ENCODE peak calls at places on chromosomes 7 and 10, in nine cellular contexts. One of them, this sample, is unnamed.

GRCh38 chr7:32881074-32881982 is 10.2 kb downstream of the KBTBD2 start:
- DNase-seq in OCI-LY7: no peak
- DNase-seq in stomach: no peak
- DNase-seq in NB4: peak
- DNase-seq in NCI-H1436: no peak
- DNase-seq in bronchial epithelial cell: no peak
- DNase-seq in left ventricle myocardium inferior: no peak
- DNase-seq in dermis microvascular lymphatic vessel endothelial cell: no peak
- DNase-seq in ecto neural progenitor cell: no peak
- DNase-seq in this sample: no peak

GRCh38 chr7:73612598-73613269 is 11.6 kb downstream of the MLXIPL start:
- DNase-seq in OCI-LY7: no peak
- DNase-seq in stomach: peak
- DNase-seq in NB4: peak
- DNase-seq in NCI-H1436: no peak
- DNase-seq in bronchial epithelial cell: peak
- DNase-seq in left ventricle myocardium inferior: no peak
- DNase-seq in dermis microvascular lymphatic vessel endothelial cell: no peak
- DNase-seq in ecto neural progenitor cell: peak
- DNase-seq in this sample: no peak

GRCh38 chr7:15832996-15833395 is 146.5 kb upstream of the MEOX2 start:
- DNase-seq in OCI-LY7: no peak
- DNase-seq in stomach: no peak
- DNase-seq in NB4: no peak
- DNase-seq in NCI-H1436: no peak
- DNase-seq in bronchial epithelial cell: no peak
- DNase-seq in left ventricle myocardium inferior: peak
- DNase-seq in dermis microvascular lymphatic vessel endothelial cell: no peak
- DNase-seq in ecto neural progenitor cell: no peak
- DNase-seq in this sample: peak

GRCh38 chr10:77675347-77675746 is 37.7 kb upstream of the KCNMA1 start:
- DNase-seq in OCI-LY7: no peak
- DNase-seq in stomach: no peak
- DNase-seq in NB4: peak
- DNase-seq in NCI-H1436: no peak
- DNase-seq in bronchial epithelial cell: no peak
- DNase-seq in left ventricle myocardium inferior: no peak
- DNase-seq in dermis microvascular lymphatic vessel endothelial cell: no peak
- DNase-seq in ecto neural progenitor cell: no peak
- DNase-seq in this sample: no peak

GRCh38 chr7:11665381-11665780 is 166.6 kb downstream of the THSD7A start:
- DNase-seq in OCI-LY7: no peak
- DNase-seq in stomach: no peak
- DNase-seq in NB4: no peak
- DNase-seq in NCI-H1436: peak
- DNase-seq in bronchial epithelial cell: no peak
- DNase-seq in left ventricle myocardium inferior: no peak
- DNase-seq in dermis microvascular lymphatic vessel endothelial cell: no peak
- DNase-seq in ecto neural progenitor cell: no peak
- DNase-seq in this sample: peak

GRCh38 chr10:132762267-132762666 is 23.7 kb downstream of the NKX6-2 start:
- DNase-seq in OCI-LY7: no peak
- DNase-seq in stomach: no peak
- DNase-seq in NB4: no peak
- DNase-seq in NCI-H1436: no peak
- DNase-seq in bronchial epithelial cell: no peak
- DNase-seq in left ventricle myocardium inferior: no peak
- DNase-seq in dermis microvascular lymphatic vessel endothelial cell: no peak
- DNase-seq in ecto neural progenitor cell: no peak
- DNase-seq in this sample: no peak

GRCh38 chr10:11705687-11706086 is 36.5 kb upstream of the ECHDC3 start:
- DNase-seq in OCI-LY7: no peak
- DNase-seq in stomach: no peak
- DNase-seq in NB4: no peak
- DNase-seq in NCI-H1436: no peak
- DNase-seq in bronchial epithelial cell: no peak
- DNase-seq in left ventricle myocardium inferior: no peak
- DNase-seq in dermis microvascular lymphatic vessel endothelial cell: no peak
- DNase-seq in ecto neural progenitor cell: no peak
- DNase-seq in this sample: no peak

GRCh38 chr7:64888561-64888900 is 14.5 kb upstream of the ZNF273 start:
- DNase-seq in OCI-LY7: no peak
- DNase-seq in stomach: peak
- DNase-seq in NB4: no peak
- DNase-seq in NCI-H1436: no peak
- DNase-seq in bronchial epithelial cell: no peak
- DNase-seq in left ventricle myocardium inferior: no peak
- DNase-seq in dermis microvascular lymphatic vessel endothelial cell: no peak
- DNase-seq in ecto neural progenitor cell: no peak
- DNase-seq in this sample: no peak

GRCh38 chr10:110710621-110711020 is 66.5 kb downstream of the RBM20 start:
- DNase-seq in OCI-LY7: no peak
- DNase-seq in stomach: no peak
- DNase-seq in NB4: no peak
- DNase-seq in NCI-H1436: no peak
- DNase-seq in bronchial epithelial cell: no peak
- DNase-seq in left ventricle myocardium inferior: no peak
- DNase-seq in dermis microvascular lymphatic vessel endothelial cell: no peak
- DNase-seq in ecto neural progenitor cell: no peak
- DNase-seq in this sample: no peak

GRCh38 chr10:55852850-55853249 is 508.2 kb downstream of the ZWINT start:
- DNase-seq in OCI-LY7: no peak
- DNase-seq in stomach: no peak
- DNase-seq in NB4: no peak
- DNase-seq in NCI-H1436: no peak
- DNase-seq in bronchial epithelial cell: no peak
- DNase-seq in left ventricle myocardium inferior: no peak
- DNase-seq in dermis microvascular lymphatic vessel endothelial cell: no peak
- DNase-seq in ecto neural progenitor cell: no peak
- DNase-seq in this sample: peak

GRCh38 chr7:51006483-51007235 is 224.0 kb upstream of the GRB10 start:
- DNase-seq in OCI-LY7: no peak
- DNase-seq in stomach: no peak
- DNase-seq in NB4: no peak
- DNase-seq in NCI-H1436: no peak
- DNase-seq in bronchial epithelial cell: no peak
- DNase-seq in left ventricle myocardium inferior: no peak
- DNase-seq in dermis microvascular lymphatic vessel endothelial cell: no peak
- DNase-seq in ecto neural progenitor cell: no peak
- DNase-seq in this sample: no peak

GRCh38 chr7:99384523-99384922 is 10.0 kb downstream of the ARPC1B start:
- DNase-seq in OCI-LY7: no peak
- DNase-seq in stomach: no peak
- DNase-seq in NB4: no peak
- DNase-seq in NCI-H1436: no peak
- DNase-seq in bronchial epithelial cell: no peak
- DNase-seq in left ventricle myocardium inferior: no peak
- DNase-seq in dermis microvascular lymphatic vessel endothelial cell: no peak
- DNase-seq in ecto neural progenitor cell: no peak
- DNase-seq in this sample: no peak

GRCh38 chr7:102061981-102062390 is 224.7 kb upstream of the SH2B2 start:
- DNase-seq in OCI-LY7: peak
- DNase-seq in stomach: no peak
- DNase-seq in NB4: peak
- DNase-seq in NCI-H1436: no peak
- DNase-seq in bronchial epithelial cell: no peak
- DNase-seq in left ventricle myocardium inferior: no peak
- DNase-seq in dermis microvascular lymphatic vessel endothelial cell: no peak
- DNase-seq in ecto neural progenitor cell: no peak
- DNase-seq in this sample: no peak

GRCh38 chr10:1102836-1103235 is 46.7 kb downstream of the WDR37 start:
- DNase-seq in OCI-LY7: no peak
- DNase-seq in stomach: no peak
- DNase-seq in NB4: no peak
- DNase-seq in NCI-H1436: no peak
- DNase-seq in bronchial epithelial cell: peak
- DNase-seq in left ventricle myocardium inferior: no peak
- DNase-seq in dermis microvascular lymphatic vessel endothelial cell: no peak
- DNase-seq in ecto neural progenitor cell: no peak
- DNase-seq in this sample: no peak

GRCh38 chr7:38321515-38321944 is 48.1 kb upstream of the TARP start:
- DNase-seq in OCI-LY7: no peak
- DNase-seq in stomach: no peak
- DNase-seq in NB4: peak
- DNase-seq in NCI-H1436: no peak
- DNase-seq in bronchial epithelial cell: peak
- DNase-seq in left ventricle myocardium inferior: no peak
- DNase-seq in dermis microvascular lymphatic vessel endothelial cell: no peak
- DNase-seq in ecto neural progenitor cell: no peak
- DNase-seq in this sample: no peak

GRCh38 chr7:102291056-102291915 is 4.6 kb downstream of the SH2B2 start:
- DNase-seq in OCI-LY7: peak
- DNase-seq in stomach: no peak
- DNase-seq in NB4: no peak
- DNase-seq in NCI-H1436: no peak
- DNase-seq in bronchial epithelial cell: peak
- DNase-seq in left ventricle myocardium inferior: no peak
- DNase-seq in dermis microvascular lymphatic vessel endothelial cell: no peak
- DNase-seq in ecto neural progenitor cell: no peak
- DNase-seq in this sample: no peak

GRCh38 chr10:63217120-63217605 is 84.0 kb downstream of the NRBF2 start:
- DNase-seq in OCI-LY7: peak
- DNase-seq in stomach: no peak
- DNase-seq in NB4: peak
- DNase-seq in NCI-H1436: peak
- DNase-seq in bronchial epithelial cell: peak
- DNase-seq in left ventricle myocardium inferior: no peak
- DNase-seq in dermis microvascular lymphatic vessel endothelial cell: peak
- DNase-seq in ecto neural progenitor cell: no peak
- DNase-seq in this sample: no peak

GRCh38 chr10:110279062-110279986 is 25.4 kb downstream of the SMNDC1 start:
- DNase-seq in OCI-LY7: peak
- DNase-seq in stomach: peak
- DNase-seq in NB4: peak
- DNase-seq in NCI-H1436: peak
- DNase-seq in bronchial epithelial cell: peak
- DNase-seq in left ventricle myocardium inferior: no peak
- DNase-seq in dermis microvascular lymphatic vessel endothelial cell: peak
- DNase-seq in ecto neural progenitor cell: no peak
- DNase-seq in this sample: peak

GRCh38 chr10:125029584-125030242 is 87.8 kb downstream of the ZRANB1 start:
- DNase-seq in OCI-LY7: no peak
- DNase-seq in stomach: no peak
- DNase-seq in NB4: no peak
- DNase-seq in NCI-H1436: no peak
- DNase-seq in bronchial epithelial cell: peak
- DNase-seq in left ventricle myocardium inferior: no peak
- DNase-seq in dermis microvascular lymphatic vessel endothelial cell: no peak
- DNase-seq in ecto neural progenitor cell: no peak
- DNase-seq in this sample: no peak

GRCh38 chr7:131250331-131250730 is 77.3 kb upstream of the MKLN1 start:
- DNase-seq in OCI-LY7: no peak
- DNase-seq in stomach: no peak
- DNase-seq in NB4: no peak
- DNase-seq in NCI-H1436: no peak
- DNase-seq in bronchial epithelial cell: no peak
- DNase-seq in left ventricle myocardium inferior: no peak
- DNase-seq in dermis microvascular lymphatic vessel endothelial cell: no peak
- DNase-seq in ecto neural progenitor cell: no peak
- DNase-seq in this sample: no peak

GRCh38 chr7:47967123-47967522 is 12.3 kb downstream of the HUS1 start:
- DNase-seq in OCI-LY7: no peak
- DNase-seq in stomach: no peak
- DNase-seq in NB4: no peak
- DNase-seq in NCI-H1436: no peak
- DNase-seq in bronchial epithelial cell: no peak
- DNase-seq in left ventricle myocardium inferior: peak
- DNase-seq in dermis microvascular lymphatic vessel endothelial cell: no peak
- DNase-seq in ecto neural progenitor cell: no peak
- DNase-seq in this sample: no peak